ENCODE peak calls at places on chromosomes 13 and 19, in five cellular contexts. A is H9, U is neuronal stem cell, N is trophoblast cell, V is H1. J is an unnamed sample.

GRCh38 chr19:41872775-41873647 is 4.1 kb upstream of the CD79A start:
- DNase-seq in V (peak), A (peak), N (peak), U (no peak), J (peak)

GRCh38 chr13:30763786-30764440 is 28.6 kb downstream of the ALOX5AP start:
- DNase-seq in A (no peak), V (no peak), U (no peak), N (no peak), J (no peak)

GRCh38 chr19:48982280-48982679 is 10.8 kb downstream of the GYS1 start:
- DNase-seq in A (no peak), V (no peak), U (no peak), N (no peak), J (no peak)

GRCh38 chr13:111976474-111977183 is 90.3 kb upstream of the SOX1 start:
- DNase-seq in U (no peak), V (no peak), A (no peak), N (no peak), J (no peak)

GRCh38 chr19:32651729-32652140 is 23.2 kb downstream of the ANKRD27 start:
- DNase-seq in N (peak), V (peak), A (peak), U (peak), J (no peak)

GRCh38 chr19:18208098-18208951 is 4.5 kb upstream of the RAB3A start:
- DNase-seq in U (no peak), V (no peak), N (peak), A (peak), J (peak)

GRCh38 chr19:55484571-55485438 is at the start of gene NAT14:
- DNase-seq in A (peak), N (peak), U (peak), V (peak), J (peak)

GRCh38 chr13:113822956-113823744 is 40.7 kb downstream of the GAS6 start:
- DNase-seq in N (no peak), A (no peak), U (no peak), V (no peak), J (no peak)

GRCh38 chr13:28415994-28416411 is 78.9 kb downstream of the FLT1 start:
- DNase-seq in U (no peak), A (no peak), V (no peak), N (peak), J (no peak)

GRCh38 chr13:114142640-114143490 is 10.4 kb upstream of the RASA3 start:
- DNase-seq in U (no peak), N (no peak), A (no peak), V (no peak), J (peak)

GRCh38 chr13:111662895-111663294 is 342.5 kb downstream of the TEX29 start:
- DNase-seq in N (no peak), V (no peak), A (no peak), U (no peak), J (no peak)

GRCh38 chr19:16571283-16571682 is 932 bp downstream of the SLC35E1 start:
- DNase-seq in A (no peak), U (no peak), N (peak), V (no peak), J (peak)

GRCh38 chr19:43560687-43561086 is 14.6 kb downstream of the XRCC1 start:
- DNase-seq in U (no peak), A (peak), N (no peak), V (no peak), J (peak)

GRCh38 chr13:99628442-99628841 is 127.2 kb downstream of the TM9SF2 start:
- DNase-seq in V (no peak), U (no peak), N (no peak), A (no peak), J (no peak)

GRCh38 chr13:110359840-110360301 is 52.8 kb downstream of the COL4A2 start:
- DNase-seq in U (no peak), A (no peak), V (no peak), N (peak), J (peak)

GRCh38 chr19:799076-799881 is 2.0 kb downstream of the PTBP1 start:
- DNase-seq in U (peak), V (no peak), N (peak), A (peak), J (peak)

GRCh38 chr13:110528371-110528770 is 33.2 kb downstream of the RAB20 start:
- DNase-seq in A (no peak), N (peak), U (no peak), V (no peak), J (peak)

GRCh38 chr13:41505209-41505835 is 48.0 kb downstream of the RGCC start:
- DNase-seq in V (no peak), A (no peak), N (peak), U (no peak), J (peak)

GRCh38 chr19:10701955-10702307 is 692 bp downstream of the QTRT1 start:
- DNase-seq in A (peak), U (peak), N (no peak), V (no peak), J (peak)

GRCh38 chr13:97148894-97149293 is 73.2 kb upstream of the MBNL2 start:
- DNase-seq in V (no peak), A (no peak), N (no peak), U (no peak), J (no peak)

GRCh38 chr13:20428666-20429644 is 96.7 kb downstream of the CRYL1 start:
- DNase-seq in V (no peak), U (no peak), N (no peak), A (no peak), J (no peak)

GRCh38 chr13:40537146-40537895 is 129.1 kb downstream of the FOXO1 start:
- DNase-seq in U (no peak), V (no peak), N (no peak), A (no peak), J (no peak)

GRCh38 chr13:37158481-37158880 is 53.0 kb upstream of the CSNK1A1L start:
- DNase-seq in N (no peak), U (no peak), V (no peak), A (no peak), J (no peak)

GRCh38 chr13:80171096-80171495 is 169.8 kb downstream of the SPRY2 start:
- DNase-seq in A (no peak), U (no peak), V (no peak), N (no peak), J (no peak)

GRCh38 chr13:28541966-28542365 is 47.0 kb upstream of the FLT1 start:
- DNase-seq in A (no peak), U (no peak), N (peak), V (no peak), J (no peak)

GRCh38 chr19:32131037-32131436 is 214.4 kb upstream of the ZNF507 start:
- DNase-seq in V (no peak), N (no peak), U (no peak), A (no peak), J (no peak)

GRCh38 chr13:35472308-35473008 is 4.0 kb downstream of the MAB21L1 start:
- DNase-seq in N (no peak), A (no peak), U (no peak), V (no peak), J (no peak)

GRCh38 chr19:55058781-55059610 is 4.0 kb downstream of the RDH13 start:
- DNase-seq in A (no peak), V (no peak), U (no peak), N (peak), J (no peak)

GRCh38 chr13:41402695-41403511 is 54.4 kb upstream of the RGCC start:
- DNase-seq in U (no peak), A (peak), N (no peak), V (no peak), J (no peak)

GRCh38 chr19:39405930-39406655 is 554 bp upstream of the ZFP36 start:
- DNase-seq in N (peak), A (peak), U (no peak), V (no peak), J (peak)

DNA sequence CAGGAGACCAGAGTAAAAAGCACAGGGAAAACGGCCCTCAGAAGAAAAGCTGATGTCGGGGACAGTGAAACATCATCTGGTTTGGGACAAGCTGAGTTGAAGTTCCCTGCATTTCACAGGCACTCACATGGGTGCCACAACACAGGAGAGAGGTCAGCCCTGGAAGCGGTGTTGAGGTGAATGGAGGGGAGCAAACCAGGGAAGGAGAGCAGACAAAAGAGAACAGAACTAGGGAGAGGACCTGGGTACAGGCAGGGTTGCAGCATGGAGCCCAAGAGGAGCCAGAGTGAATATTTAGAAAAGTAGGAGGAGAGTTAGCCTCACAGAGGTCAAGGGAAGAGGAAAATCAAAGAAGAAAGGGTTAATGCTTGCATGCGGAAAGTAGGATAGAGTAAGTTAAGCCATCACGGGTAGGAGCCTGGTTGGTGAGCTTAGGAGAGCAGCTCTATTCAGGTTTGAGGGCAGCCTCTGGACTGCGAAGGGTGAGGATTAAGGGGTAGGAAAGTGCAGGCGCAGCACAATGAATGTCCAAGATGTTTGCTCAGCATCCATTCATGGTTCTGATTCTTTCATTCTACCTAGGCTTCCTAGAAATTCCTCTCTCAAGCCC is 15.5 kb downstream of the FAM216B start:
- DNase-seq in U (no peak), V (no peak), A (no peak), N (no peak), J (no peak)
- H2BK12ac ChIP-seq in U (no peak), V (no peak), A (no peak), N (no peak), J (no peak)

DNA sequence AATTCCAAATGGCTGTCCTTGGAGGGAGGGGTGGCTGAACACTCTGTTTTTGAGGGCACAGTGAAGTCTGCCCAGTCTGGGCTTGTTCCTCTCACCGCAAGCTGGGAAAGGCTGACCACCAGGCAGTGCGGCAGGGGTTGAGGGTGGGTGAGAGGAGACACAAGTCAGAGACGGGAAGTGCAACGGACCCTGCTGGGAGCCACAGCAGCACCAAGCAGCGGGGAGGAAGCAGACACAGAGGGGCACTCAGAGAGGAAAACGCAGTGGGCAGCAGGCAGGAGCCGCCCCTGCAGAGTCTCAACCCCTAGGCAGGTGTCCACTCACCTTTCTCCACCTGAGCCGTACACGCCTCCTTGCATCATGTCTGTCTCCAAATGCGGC is 15.6 kb downstream of the AKAP8L start:
- DNase-seq in A (no peak), N (no peak), U (no peak), V (no peak), J (no peak)
- H2BK12ac ChIP-seq in A (no peak), N (no peak), U (no peak), V (no peak), J (no peak)

DNA sequence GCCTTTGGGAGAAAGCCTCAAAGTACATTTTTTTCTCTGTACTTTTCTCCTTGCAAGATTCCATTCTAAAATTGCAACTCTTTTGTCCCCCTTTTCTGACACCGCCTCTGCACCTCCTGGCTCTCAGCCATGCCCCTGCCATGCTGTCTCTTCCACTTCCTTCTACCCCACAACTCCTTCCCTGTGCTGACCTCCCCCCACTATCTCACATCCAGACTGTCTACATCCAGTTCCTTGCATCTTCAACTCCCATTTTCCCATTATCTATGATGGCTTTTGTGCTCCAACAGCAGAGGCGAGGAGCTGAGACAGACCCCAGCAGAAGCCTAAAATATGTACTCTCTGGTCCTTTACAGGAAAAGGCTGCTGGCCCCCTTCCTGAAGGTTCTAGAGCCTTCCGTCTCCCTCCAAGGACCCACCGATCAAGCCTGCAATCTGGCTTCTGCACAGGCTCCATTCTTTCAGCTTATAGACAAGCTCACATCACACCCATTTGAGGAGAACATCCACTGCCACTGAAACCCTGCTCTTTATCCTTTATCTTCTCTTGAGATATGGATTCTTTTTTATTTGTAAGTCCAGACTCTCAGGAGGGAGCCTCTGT is 50.2 kb downstream of the RFX2 start:
- DNase-seq in N (no peak), A (no peak), V (no peak), U (no peak), J (no peak)
- H2BK12ac ChIP-seq in N (no peak), A (no peak), V (peak), U (no peak), J (no peak)

DNA sequence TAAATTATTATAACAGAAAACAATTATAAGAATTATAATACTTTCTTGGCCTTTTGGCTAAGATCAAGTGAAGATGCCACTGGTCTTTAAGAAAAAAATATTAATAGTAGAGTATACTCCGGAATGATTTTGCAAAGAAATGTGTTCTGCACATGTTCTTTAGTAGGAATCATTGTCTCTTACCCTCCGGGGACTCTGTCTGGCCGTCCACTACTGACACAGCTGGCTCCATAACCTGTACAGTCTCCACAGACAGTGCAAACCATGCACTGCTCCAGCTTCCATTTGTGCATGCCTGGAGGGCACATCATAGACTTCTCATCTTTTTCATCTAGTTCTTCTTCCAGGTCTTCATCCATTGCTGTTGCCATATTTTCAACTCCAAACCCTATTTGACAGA is 75.9 kb downstream of the MYCBP2 start:
- DNase-seq in V (no peak), A (no peak), N (no peak), U (no peak), J (no peak)
- H2BK12ac ChIP-seq in V (no peak), A (no peak), N (no peak), U (no peak), J (no peak)

DNA sequence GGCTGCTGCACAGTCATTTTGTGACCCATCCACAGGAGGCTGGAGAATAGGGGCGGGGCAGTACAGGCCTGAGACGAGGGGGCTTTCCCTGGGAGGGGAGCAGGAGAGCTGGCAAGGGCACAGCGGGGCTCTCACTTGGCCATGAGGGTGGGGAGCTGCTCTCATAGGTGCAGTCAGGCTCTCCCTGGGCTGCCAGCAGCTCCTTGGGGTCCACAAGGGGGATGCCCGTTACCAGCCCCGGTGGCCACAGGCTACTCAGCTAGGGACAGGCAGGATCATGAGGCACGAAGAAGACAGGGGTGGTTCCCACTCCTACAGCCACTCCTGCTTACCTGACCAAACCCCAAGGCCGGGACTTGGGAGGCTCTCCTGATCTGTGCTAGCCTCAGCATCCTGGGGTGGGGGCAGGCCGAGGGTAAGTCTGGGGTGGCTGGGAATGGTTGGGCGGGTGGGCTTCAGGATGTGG is 16.5 kb downstream of the ARHGAP33 start:
- DNase-seq in A (no peak), V (no peak), U (no peak), N (no peak), J (no peak)
- H2BK12ac ChIP-seq in A (no peak), V (no peak), U (no peak), N (no peak), J (no peak)

GRCh38 chr13:98606296-98606695 is 29.4 kb upstream of the STK24 start:
- DNase-seq in A (no peak), V (no peak), N (peak), U (no peak), J (no peak)
- H2BK12ac ChIP-seq in A (no peak), V (no peak), N (no peak), U (no peak), J (no peak)

GRCh38 chr13:24215732-24216131 is 55.2 kb downstream of the SPATA13 start:
- DNase-seq in V (no peak), N (no peak), A (no peak), U (no peak), J (peak)
- H2BK12ac ChIP-seq in V (no peak), N (no peak), A (no peak), U (no peak), J (no peak)

DNA sequence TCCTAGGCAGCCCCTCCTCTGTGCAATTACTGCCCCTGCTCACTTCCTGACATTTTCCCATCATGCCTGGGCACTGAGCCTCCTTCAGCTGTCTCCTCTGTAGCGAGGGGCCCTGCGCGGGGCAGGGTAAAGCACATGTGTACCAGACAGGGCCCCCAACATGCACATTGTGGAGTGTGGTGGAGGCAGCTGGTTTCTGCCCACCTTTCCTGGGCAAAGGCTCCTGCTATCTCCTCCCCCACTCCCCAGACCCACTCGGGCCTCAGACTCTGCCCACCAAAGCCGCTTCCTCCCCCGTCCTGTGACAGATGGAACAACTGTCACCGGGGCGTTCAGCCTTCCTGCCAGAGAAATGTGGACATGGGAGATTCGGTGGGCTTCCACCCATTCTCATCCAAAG is 2.9 kb upstream of the KPTN start:
- DNase-seq in U (no peak), V (no peak), A (no peak), N (no peak), J (no peak)
- H2BK12ac ChIP-seq in U (no peak), V (no peak), A (no peak), N (no peak), J (no peak)